ENCODE peak calls at places on chromosomes 2 and 18, in six cellular contexts. One of them, this sample, is unnamed.

GRCh38 chr18:31723639-31723997 is 37.1 kb downstream of the SLC25A52 start:
- DNase-seq in IMR-90: no peak
- DNase-seq in cardiac fibroblast: no peak
- DNase-seq in breast epithelium: no peak
- DNase-seq in nephron progenitor cell: no peak
- DNase-seq in endothelial cell of umbilical vein: no peak
- DNase-seq in this sample: no peak

GRCh38 chr18:5178519-5178918 is 18.5 kb downstream of the AKAIN1 start:
- DNase-seq in IMR-90: no peak
- DNase-seq in cardiac fibroblast: no peak
- DNase-seq in breast epithelium: no peak
- DNase-seq in nephron progenitor cell: no peak
- DNase-seq in endothelial cell of umbilical vein: no peak
- DNase-seq in this sample: no peak

GRCh38 chr2:38462121-38462634 is 85.1 kb upstream of the ATL2 start:
- DNase-seq in IMR-90: peak
- DNase-seq in cardiac fibroblast: peak
- DNase-seq in breast epithelium: peak
- DNase-seq in nephron progenitor cell: no peak
- DNase-seq in endothelial cell of umbilical vein: peak
- DNase-seq in this sample: no peak

GRCh38 chr18:74493689-74494088 is 2.5 kb upstream of the CNDP2 start:
- DNase-seq in IMR-90: peak
- DNase-seq in cardiac fibroblast: peak
- DNase-seq in breast epithelium: no peak
- DNase-seq in nephron progenitor cell: peak
- DNase-seq in endothelial cell of umbilical vein: peak
- DNase-seq in this sample: peak

GRCh38 chr18:14089176-14089575 is 43.1 kb downstream of the ZNF519 start:
- DNase-seq in IMR-90: no peak
- DNase-seq in cardiac fibroblast: no peak
- DNase-seq in breast epithelium: no peak
- DNase-seq in nephron progenitor cell: no peak
- DNase-seq in endothelial cell of umbilical vein: no peak
- DNase-seq in this sample: no peak

GRCh38 chr2:42722328-42723190 is 41.4 kb downstream of the OXER1 start:
- DNase-seq in IMR-90: peak
- DNase-seq in cardiac fibroblast: peak
- DNase-seq in breast epithelium: no peak
- DNase-seq in nephron progenitor cell: no peak
- DNase-seq in endothelial cell of umbilical vein: peak
- DNase-seq in this sample: no peak

GRCh38 chr2:8277921-8278571 is 403.8 kb upstream of the ID2 start:
- DNase-seq in IMR-90: no peak
- DNase-seq in cardiac fibroblast: no peak
- DNase-seq in breast epithelium: no peak
- DNase-seq in nephron progenitor cell: no peak
- DNase-seq in endothelial cell of umbilical vein: no peak
- DNase-seq in this sample: no peak

GRCh38 chr18:59672125-59672769 is 25.0 kb downstream of the CCBE1 start:
- DNase-seq in IMR-90: no peak
- DNase-seq in cardiac fibroblast: peak
- DNase-seq in breast epithelium: no peak
- DNase-seq in nephron progenitor cell: no peak
- DNase-seq in endothelial cell of umbilical vein: no peak
- DNase-seq in this sample: no peak

GRCh38 chr2:25894135-25894830 is 16.0 kb upstream of the ASXL2 start:
- DNase-seq in IMR-90: peak
- DNase-seq in cardiac fibroblast: peak
- DNase-seq in breast epithelium: no peak
- DNase-seq in nephron progenitor cell: no peak
- DNase-seq in endothelial cell of umbilical vein: peak
- DNase-seq in this sample: no peak

GRCh38 chr2:95392730-95393455 is 9.6 kb upstream of the FAHD2A start:
- DNase-seq in IMR-90: no peak
- DNase-seq in cardiac fibroblast: no peak
- DNase-seq in breast epithelium: peak
- DNase-seq in nephron progenitor cell: no peak
- DNase-seq in endothelial cell of umbilical vein: no peak
- DNase-seq in this sample: no peak

GRCh38 chr2:158968396-158969161 is at the start of gene TANC1:
- DNase-seq in IMR-90: peak
- DNase-seq in cardiac fibroblast: peak
- DNase-seq in breast epithelium: peak
- DNase-seq in nephron progenitor cell: peak
- DNase-seq in endothelial cell of umbilical vein: peak
- DNase-seq in this sample: peak
- TF ChIP-seq CTCF in IMR-90: no peak
- TF ChIP-seq CTCF in cardiac fibroblast: no peak
- TF ChIP-seq CTCF in breast epithelium: no peak
- TF ChIP-seq CTCF in nephron progenitor cell: no peak
- TF ChIP-seq CTCF in endothelial cell of umbilical vein: no peak
- TF ChIP-seq CTCF in this sample: no peak

DNA sequence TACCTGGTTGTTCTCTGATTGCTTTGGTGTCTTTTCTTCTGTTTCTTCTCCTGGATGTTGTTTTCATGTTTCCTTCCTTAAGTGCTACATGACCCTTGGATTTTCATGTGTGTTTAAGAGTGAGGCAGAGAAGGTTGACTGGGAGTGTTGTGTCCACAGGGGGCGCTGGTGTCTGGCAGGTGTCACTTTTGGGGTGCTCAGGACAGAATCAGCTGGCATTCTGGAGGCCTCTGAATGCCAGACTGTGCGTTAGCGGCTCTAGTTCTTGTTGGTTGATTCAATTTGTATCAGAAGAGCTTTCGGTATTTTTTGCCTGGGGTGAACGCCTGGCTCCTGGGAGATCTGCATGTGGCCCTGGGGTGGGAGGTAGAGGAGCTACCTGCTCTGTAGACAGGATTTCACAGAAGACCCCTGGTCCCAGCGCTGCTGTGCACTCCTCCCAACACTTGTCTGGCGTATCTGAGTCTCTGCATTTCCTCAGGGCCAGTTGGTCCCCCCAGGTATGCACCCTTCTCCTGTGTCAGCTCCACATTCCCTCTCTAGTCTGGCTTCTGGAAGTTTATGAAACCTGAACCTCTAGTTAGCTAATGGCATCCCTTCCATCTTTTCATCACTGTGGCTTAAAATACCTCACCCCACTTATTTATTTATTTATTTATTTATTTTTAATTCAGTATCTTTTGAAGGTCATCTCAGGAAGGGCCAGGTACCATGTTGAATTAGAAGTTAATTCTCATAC is 1.1 kb downstream of the GREB1 start:
- DNase-seq in IMR-90: no peak
- DNase-seq in cardiac fibroblast: no peak
- DNase-seq in breast epithelium: no peak
- DNase-seq in nephron progenitor cell: no peak
- DNase-seq in endothelial cell of umbilical vein: no peak
- DNase-seq in this sample: no peak
- TF ChIP-seq CTCF in IMR-90: no peak
- TF ChIP-seq CTCF in cardiac fibroblast: peak
- TF ChIP-seq CTCF in breast epithelium: no peak
- TF ChIP-seq CTCF in nephron progenitor cell: no peak
- TF ChIP-seq CTCF in endothelial cell of umbilical vein: peak
- TF ChIP-seq CTCF in this sample: peak

DNA sequence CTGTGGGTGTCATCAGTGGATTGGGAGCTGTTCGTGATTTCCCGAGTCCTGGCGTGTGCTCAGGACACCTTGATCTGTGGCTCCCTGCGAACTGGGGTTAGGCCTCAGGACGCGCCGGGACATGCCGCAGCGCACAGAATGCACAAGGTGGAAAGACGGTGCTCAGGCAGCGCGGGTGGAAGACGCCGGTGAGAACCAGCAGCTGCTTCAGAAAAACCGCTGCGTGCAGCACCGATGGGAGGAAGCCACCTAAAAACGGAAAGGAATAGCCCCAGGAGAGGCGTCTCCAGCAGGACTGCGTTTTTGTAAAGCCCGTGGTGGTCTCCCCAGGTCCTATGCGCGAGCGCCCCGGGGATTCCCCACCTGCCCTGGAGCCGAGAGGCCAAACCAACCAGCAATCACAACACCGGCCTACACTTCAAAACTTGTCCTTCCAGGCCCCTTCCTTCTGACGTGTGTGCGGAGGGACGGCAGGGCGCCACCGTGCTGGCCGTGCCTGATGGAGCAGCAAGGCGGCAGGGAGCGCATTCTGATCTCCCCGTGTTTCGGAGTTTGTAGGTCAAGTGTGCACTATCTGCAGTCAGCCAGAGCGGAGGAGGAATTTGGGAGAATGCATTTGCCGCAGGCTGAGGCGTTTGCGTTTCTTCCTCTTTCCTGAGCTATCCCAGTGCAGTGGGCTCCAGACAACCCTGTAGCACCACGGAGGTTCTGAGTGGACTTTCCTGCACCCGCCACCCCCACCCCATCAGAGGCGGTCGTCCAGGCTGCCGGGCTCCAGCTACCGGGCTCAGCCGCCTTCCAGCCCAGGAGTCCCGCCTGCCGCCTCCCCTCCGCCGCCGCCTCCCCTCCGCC is 32.2 kb downstream of the RTP5 start:
- DNase-seq in IMR-90: no peak
- DNase-seq in cardiac fibroblast: no peak
- DNase-seq in breast epithelium: peak
- DNase-seq in nephron progenitor cell: peak
- DNase-seq in endothelial cell of umbilical vein: no peak
- DNase-seq in this sample: peak
- TF ChIP-seq CTCF in IMR-90: no peak
- TF ChIP-seq CTCF in cardiac fibroblast: no peak
- TF ChIP-seq CTCF in breast epithelium: no peak
- TF ChIP-seq CTCF in nephron progenitor cell: no peak
- TF ChIP-seq CTCF in endothelial cell of umbilical vein: no peak
- TF ChIP-seq CTCF in this sample: no peak

DNA sequence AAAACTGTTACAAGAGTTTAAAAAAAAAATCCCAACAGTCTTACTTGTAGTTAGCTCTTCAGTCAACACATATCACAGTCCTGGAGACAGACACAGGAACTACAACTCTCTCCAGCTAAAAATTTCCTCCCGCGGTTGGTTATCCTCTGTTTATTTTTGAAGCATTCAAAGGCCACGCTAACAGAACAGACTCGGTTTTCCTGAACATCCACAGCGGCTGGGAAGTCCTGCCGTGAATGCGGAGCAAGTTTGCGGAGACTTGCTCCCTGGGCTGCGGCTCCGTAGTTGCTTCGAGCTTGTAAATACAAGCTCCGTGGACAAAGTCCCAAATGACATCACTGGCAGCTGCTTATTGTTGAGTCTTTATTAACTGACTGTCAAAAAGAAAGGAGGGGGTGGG is at the start of gene NCKAP5:
- DNase-seq in IMR-90: peak
- DNase-seq in cardiac fibroblast: peak
- DNase-seq in breast epithelium: peak
- DNase-seq in nephron progenitor cell: no peak
- DNase-seq in endothelial cell of umbilical vein: peak
- DNase-seq in this sample: no peak
- TF ChIP-seq CTCF in IMR-90: peak
- TF ChIP-seq CTCF in cardiac fibroblast: peak
- TF ChIP-seq CTCF in breast epithelium: peak
- TF ChIP-seq CTCF in nephron progenitor cell: no peak
- TF ChIP-seq CTCF in endothelial cell of umbilical vein: no peak
- TF ChIP-seq CTCF in this sample: peak

GRCh38 chr2:214492608-214493007 is 81.8 kb downstream of the VWC2L start:
- DNase-seq in IMR-90: no peak
- DNase-seq in cardiac fibroblast: no peak
- DNase-seq in breast epithelium: no peak
- DNase-seq in nephron progenitor cell: no peak
- DNase-seq in endothelial cell of umbilical vein: no peak
- DNase-seq in this sample: no peak

GRCh38 chr2:214489702-214490101 is 78.8 kb downstream of the VWC2L start:
- DNase-seq in IMR-90: no peak
- DNase-seq in cardiac fibroblast: no peak
- DNase-seq in breast epithelium: no peak
- DNase-seq in nephron progenitor cell: no peak
- DNase-seq in endothelial cell of umbilical vein: no peak
- DNase-seq in this sample: no peak

GRCh38 chr2:214484701-214485100 is 73.8 kb downstream of the VWC2L start:
- DNase-seq in IMR-90: no peak
- DNase-seq in cardiac fibroblast: no peak
- DNase-seq in breast epithelium: no peak
- DNase-seq in nephron progenitor cell: no peak
- DNase-seq in endothelial cell of umbilical vein: no peak
- DNase-seq in this sample: no peak

GRCh38 chr2:214492152-214492551 is 81.3 kb downstream of the VWC2L start:
- DNase-seq in IMR-90: no peak
- DNase-seq in cardiac fibroblast: no peak
- DNase-seq in breast epithelium: no peak
- DNase-seq in nephron progenitor cell: no peak
- DNase-seq in endothelial cell of umbilical vein: no peak
- DNase-seq in this sample: no peak

DNA sequence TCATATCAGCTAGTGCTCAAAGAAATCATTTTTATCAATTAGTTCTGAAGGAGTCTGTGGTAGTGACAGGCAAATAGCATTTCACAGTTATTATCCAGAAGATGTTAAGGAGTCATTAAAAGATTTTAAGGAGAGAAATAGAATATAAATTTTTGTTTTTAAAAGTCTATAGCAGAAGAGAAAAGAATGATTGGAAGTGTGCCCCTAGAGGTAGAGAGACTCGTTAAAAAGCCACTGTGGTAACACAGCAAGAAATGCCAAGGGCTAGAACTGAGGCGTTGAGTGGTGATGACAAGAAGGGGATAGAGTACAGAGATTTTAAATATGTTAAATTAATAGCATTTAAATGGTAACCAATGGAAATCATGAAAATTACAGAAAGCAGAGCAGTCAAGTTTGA is 78.3 kb downstream of the VWC2L start:
- DNase-seq in IMR-90: no peak
- DNase-seq in cardiac fibroblast: no peak
- DNase-seq in breast epithelium: no peak
- DNase-seq in nephron progenitor cell: no peak
- DNase-seq in endothelial cell of umbilical vein: no peak
- DNase-seq in this sample: no peak
- TF ChIP-seq CTCF in IMR-90: no peak
- TF ChIP-seq CTCF in cardiac fibroblast: no peak
- TF ChIP-seq CTCF in breast epithelium: no peak
- TF ChIP-seq CTCF in nephron progenitor cell: no peak
- TF ChIP-seq CTCF in endothelial cell of umbilical vein: no peak
- TF ChIP-seq CTCF in this sample: peak